ENCODE peak calls at places on chromosomes 1 and 21, in ten cellular contexts. D is stimulated activated CD8-positive, alpha-beta memory T cell treated with anti-CD3 and anti-CD28 coated beads, Interleukin-15, amount 100 ng/mL, for 24 hours; E is AG09309; V is neuronal stem cell; Y is fibroblast of the aortic adventitia; S is GM04504; X is activated CD4-positive, alpha-beta T cell treated with anti-CD3 and anti-CD28 coated beads for 36 hours; N is dorsolateral prefrontal cortex; O is pancreas; M is T-helper 9 cell. R is an unnamed sample.

GRCh38 chr1:236773919-236774318 is 21.2 kb upstream of the MTR start:
- DNase-seq in D (no peak), E (no peak), V (no peak), Y (no peak), S (no peak), X (no peak), N (no peak), O (no peak), M (no peak), R (no peak)

GRCh38 chr1:2160691-2161320 is 33.8 kb downstream of the FAAP20 start:
- DNase-seq in D (no peak), E (no peak), V (no peak), Y (no peak), S (no peak), X (no peak), N (no peak), O (no peak), M (no peak), R (no peak)

GRCh38 chr1:202240956-202241355 is 47.4 kb downstream of the LGR6 start:
- DNase-seq in D (no peak), E (no peak), V (no peak), Y (no peak), S (no peak), X (no peak), N (no peak), O (no peak), M (no peak), R (no peak)

GRCh38 chr1:50424045-50424939 is 1.0 kb upstream of the DMRTA2 start:
- DNase-seq in D (no peak), E (no peak), V (no peak), Y (no peak), S (no peak), X (peak), N (no peak), O (no peak), M (no peak), R (peak)

GRCh38 chr1:151047591-151047924 is at the start of gene C1orf56:
- DNase-seq in D (peak), E (no peak), V (peak), Y (peak), S (no peak), X (peak), N (peak), O (peak), M (peak), R (peak)

GRCh38 chr1:102833171-102833570 is 275.2 kb downstream of the COL11A1 start:
- DNase-seq in D (no peak), E (no peak), V (no peak), Y (no peak), S (no peak), X (no peak), N (no peak), O (no peak), M (no peak), R (no peak)

GRCh38 chr1:22500476-22500875 is 48.8 kb downstream of the ZBTB40 start:
- DNase-seq in D (no peak), E (no peak), V (no peak), Y (peak), S (peak), X (no peak), N (no peak), O (peak), M (no peak), R (peak)

GRCh38 chr1:93111561-93111960 is 32.5 kb downstream of the MTF2 start:
- DNase-seq in D (no peak), E (no peak), V (no peak), Y (peak), S (no peak), X (no peak), N (no peak), O (no peak), M (no peak), R (no peak)

GRCh38 chr1:33380811-33381210 is 50.1 kb downstream of the PHC2 start:
- DNase-seq in D (no peak), E (no peak), V (no peak), Y (no peak), S (no peak), X (no peak), N (no peak), O (no peak), M (no peak), R (no peak)

GRCh38 chr21:42653492-42654061 is at the start of gene PDE9A:
- DNase-seq in D (no peak), E (no peak), V (peak), Y (no peak), S (no peak), X (peak), N (no peak), O (peak), M (no peak), R (peak)

GRCh38 chr1:232950919-232951579 is 638 bp downstream of the NTPCR start:
- DNase-seq in D (no peak), E (no peak), V (no peak), Y (peak), S (no peak), X (peak), N (no peak), O (no peak), M (no peak), R (peak)

GRCh38 chr1:228875741-228876140 is 140.5 kb downstream of the RHOU start:
- DNase-seq in D (no peak), E (no peak), V (no peak), Y (no peak), S (no peak), X (no peak), N (no peak), O (no peak), M (no peak), R (no peak)

GRCh38 chr1:9181990-9182783 is 52.4 kb upstream of the H6PD start:
- DNase-seq in D (no peak), E (no peak), V (no peak), Y (peak), S (no peak), X (peak), N (no peak), O (peak), M (no peak), R (peak)

GRCh38 chr21:38326899-38327298 is 70.1 kb downstream of the KCNJ15 start:
- DNase-seq in D (no peak), E (no peak), V (no peak), Y (no peak), S (no peak), X (no peak), N (no peak), O (peak), M (no peak), R (no peak)

GRCh38 chr1:905811-906531 is 17.8 kb upstream of the SAMD11 start:
- DNase-seq in D (no peak), E (no peak), V (no peak), Y (no peak), S (no peak), X (no peak), N (peak), O (peak), M (no peak), R (no peak)

GRCh38 chr1:172143384-172144025 is 277.0 kb upstream of the C1orf105 start:
- DNase-seq in D (no peak), E (no peak), V (no peak), Y (peak), S (no peak), X (no peak), N (no peak), O (no peak), M (no peak), R (no peak)

GRCh38 chr1:172206256-172206655 is 214.2 kb upstream of the C1orf105 start:
- DNase-seq in D (no peak), E (no peak), V (no peak), Y (no peak), S (no peak), X (no peak), N (no peak), O (no peak), M (no peak), R (no peak)

R was measured in mesendoderm.